ENCODE peak calls at places on chromosome 9, in nine cellular contexts. W, S, K, B, I, F, V, Q and Z are unnamed samples.

GRCh38 chr9:133609311-133610098 is at the start of gene FAM163B:
- DNase-seq in W (peak), S (no peak), K (no peak), B (no peak), I (no peak), F (no peak), V (peak), Q (peak), Z (peak)

GRCh38 chr9:101478444-101478843 is 42.9 kb upstream of the ALDOB start:
- DNase-seq in W (no peak), S (no peak), K (no peak), B (no peak), I (no peak), F (no peak), V (no peak), Q (no peak), Z (no peak)

GRCh38 chr9:106976772-106977171 is 113.8 kb downstream of the ZNF462 start:
- DNase-seq in W (no peak), S (no peak), K (no peak), B (no peak), I (no peak), F (no peak), V (no peak), Q (no peak), Z (no peak)

GRCh38 chr9:127884427-127884911 is 7.0 kb upstream of the AK1 start:
- DNase-seq in W (no peak), S (no peak), K (no peak), B (no peak), I (no peak), F (no peak), V (no peak), Q (peak), Z (peak)

GRCh38 chr9:126853667-126854066 is 6.8 kb upstream of the ZBTB34 start:
- DNase-seq in W (no peak), S (no peak), K (no peak), B (no peak), I (no peak), F (no peak), V (no peak), Q (no peak), Z (no peak)

GRCh38 chr9:93900971-93901861 is 53.9 kb downstream of the BARX1 start:
- DNase-seq in W (no peak), S (no peak), K (no peak), B (no peak), I (no peak), F (no peak), V (no peak), Q (no peak), Z (no peak)

GRCh38 chr9:93125331-93125894 is 8.6 kb downstream of the NINJ1 start:
- DNase-seq in W (no peak), S (no peak), K (no peak), B (peak), I (no peak), F (no peak), V (peak), Q (peak), Z (no peak)

GRCh38 chr9:29830815-29831214 is 2257.5 kb upstream of the C9orf72 start:
- DNase-seq in W (peak), S (no peak), K (no peak), B (no peak), I (peak), F (no peak), V (no peak), Q (no peak), Z (no peak)

GRCh38 chr9:120818595-120818994 is 24.1 kb downstream of the PSMD5 start:
- DNase-seq in W (no peak), S (no peak), K (no peak), B (no peak), I (no peak), F (no peak), V (no peak), Q (no peak), Z (no peak)

GRCh38 chr9:133676450-133676849 is 40.3 kb downstream of the DBH start:
- DNase-seq in W (no peak), S (no peak), K (no peak), B (no peak), I (no peak), F (no peak), V (no peak), Q (peak), Z (no peak)

GRCh38 chr9:76626980-76627379 is 137.3 kb upstream of the PCA3 start:
- DNase-seq in W (no peak), S (no peak), K (no peak), B (no peak), I (no peak), F (no peak), V (no peak), Q (no peak), Z (no peak)

GRCh38 chr9:127664678-127665507 is 41.9 kb upstream of the CFAP157 start:
- DNase-seq in W (no peak), S (no peak), K (no peak), B (no peak), I (peak), F (no peak), V (peak), Q (no peak), Z (no peak)

GRCh38 chr9:1505489-1505888 is 455.3 kb downstream of the DMRT2 start:
- DNase-seq in W (no peak), S (no peak), K (no peak), B (no peak), I (no peak), F (no peak), V (no peak), Q (no peak), Z (no peak)

GRCh38 chr9:107685901-107686300 is 196.3 kb upstream of the KLF4 start:
- DNase-seq in W (no peak), S (no peak), K (no peak), B (no peak), I (no peak), F (no peak), V (no peak), Q (no peak), Z (no peak)

GRCh38 chr9:94198414-94198813 is 60.7 kb upstream of the ZNF169 start:
- DNase-seq in W (no peak), S (no peak), K (no peak), B (no peak), I (no peak), F (no peak), V (no peak), Q (no peak), Z (no peak)

GRCh38 chr9:13386935-13387667 is 107.6 kb upstream of the MPDZ start:
- DNase-seq in W (no peak), S (no peak), K (no peak), B (no peak), I (peak), F (no peak), V (no peak), Q (no peak), Z (no peak)

GRCh38 chr9:114164191-114164794 is 9.0 kb downstream of the COL27A1 start:
- DNase-seq in W (no peak), S (no peak), K (no peak), B (no peak), I (no peak), F (no peak), V (no peak), Q (no peak), Z (no peak)

GRCh38 chr9:82490019-82490499 is 501.5 kb downstream of the SPATA31D1 start:
- DNase-seq in W (no peak), S (no peak), K (no peak), B (no peak), I (no peak), F (peak), V (no peak), Q (no peak), Z (no peak)

GRCh38 chr9:1273859-1274258 is 223.7 kb downstream of the DMRT2 start:
- DNase-seq in W (no peak), S (no peak), K (no peak), B (no peak), I (no peak), F (no peak), V (no peak), Q (no peak), Z (no peak)

GRCh38 chr9:33170464-33171156 is 3.5 kb upstream of the B4GALT1 start:
- DNase-seq in W (no peak), S (no peak), K (peak), B (no peak), I (no peak), F (peak), V (no peak), Q (peak), Z (peak)

GRCh38 chr9:123591283-123591682 is 235.3 kb downstream of the CRB2 start:
- DNase-seq in W (no peak), S (no peak), K (no peak), B (no peak), I (no peak), F (no peak), V (no peak), Q (no peak), Z (no peak)

GRCh38 chr9:13967011-13967410 is 346.9 kb downstream of the NFIB start:
- DNase-seq in W (no peak), S (no peak), K (no peak), B (no peak), I (no peak), F (no peak), V (no peak), Q (no peak), Z (no peak)

GRCh38 chr9:128124451-128124850 is 3.1 kb downstream of the PTGES2 start:
- DNase-seq in W (no peak), S (no peak), K (no peak), B (no peak), I (no peak), F (no peak), V (no peak), Q (peak), Z (no peak)

GRCh38 chr9:129307227-129307970 is 129.3 kb upstream of the IER5L start:
- DNase-seq in W (no peak), S (no peak), K (no peak), B (no peak), I (no peak), F (no peak), V (no peak), Q (peak), Z (no peak)

GRCh38 chr9:131784882-131785281 is 45.0 kb upstream of the RAPGEF1 start:
- DNase-seq in W (no peak), S (no peak), K (no peak), B (no peak), I (no peak), F (no peak), V (no peak), Q (no peak), Z (no peak)

GRCh38 chr9:117374076-117374740 is 40.6 kb downstream of the ASTN2 start:
- DNase-seq in W (no peak), S (no peak), K (no peak), B (no peak), I (no peak), F (no peak), V (no peak), Q (no peak), Z (no peak)